ENCODE peak calls at places on chromosome 3, in seven cellular contexts. A, Z, T, R, V, Y and W are unnamed samples.

GRCh38 chr3:126959921-126960603 is 22.9 kb upstream of the PLXNA1 start:
- DNase-seq in A (no peak), Z (peak), T (no peak), R (no peak), V (peak), Y (no peak), W (peak)

GRCh38 chr3:170162630-170163029 is 18.9 kb downstream of the PHC3 start:
- DNase-seq in A (no peak), Z (no peak), T (no peak), R (no peak), V (no peak), Y (no peak), W (no peak)

GRCh38 chr3:139527287-139527686 is 12.3 kb downstream of the RBP1 start:
- DNase-seq in A (no peak), Z (no peak), T (no peak), R (no peak), V (no peak), Y (no peak), W (no peak)

GRCh38 chr3:64380539-64380938 is 155.3 kb upstream of the PRICKLE2 start:
- DNase-seq in A (no peak), Z (no peak), T (no peak), R (no peak), V (no peak), Y (no peak), W (no peak)

GRCh38 chr3:101944308-101944707 is 95.0 kb downstream of the NFKBIZ start:
- DNase-seq in A (no peak), Z (no peak), T (no peak), R (no peak), V (no peak), Y (no peak), W (no peak)

GRCh38 chr3:123765475-123766166 is 118.5 kb downstream of the MYLK start:
- DNase-seq in A (no peak), Z (no peak), T (no peak), R (no peak), V (no peak), Y (no peak), W (peak)

GRCh38 chr3:97990624-97991277 is 18.5 kb upstream of the RIOX2 start:
- DNase-seq in A (no peak), Z (no peak), T (no peak), R (no peak), V (no peak), Y (no peak), W (no peak)

GRCh38 chr3:101829066-101829830 is 20.1 kb upstream of the NFKBIZ start:
- DNase-seq in A (peak), Z (no peak), T (peak), R (peak), V (no peak), Y (no peak), W (no peak)

GRCh38 chr3:33717616-33717865 is 513 bp downstream of the CLASP2 start:
- DNase-seq in A (peak), Z (peak), T (peak), R (peak), V (peak), Y (no peak), W (no peak)

GRCh38 chr3:23806322-23807160 is 786 bp downstream of the UBE2E1 start:
- DNase-seq in A (peak), Z (peak), T (peak), R (no peak), V (peak), Y (no peak), W (no peak)

GRCh38 chr3:96213393-96213792 is 601.0 kb upstream of the EPHA6 start:
- DNase-seq in A (no peak), Z (no peak), T (no peak), R (no peak), V (no peak), Y (no peak), W (no peak)

GRCh38 chr3:172471903-172472302 is 23.6 kb upstream of the GHSR start:
- DNase-seq in A (no peak), Z (no peak), T (no peak), R (no peak), V (no peak), Y (no peak), W (no peak)

GRCh38 chr3:29796808-29797207 is 515.9 kb downstream of the RBMS3 start:
- DNase-seq in A (no peak), Z (no peak), T (no peak), R (no peak), V (no peak), Y (no peak), W (no peak)

GRCh38 chr3:39917060-39917773 is 107.8 kb downstream of the MYRIP start:
- DNase-seq in A (no peak), Z (no peak), T (no peak), R (no peak), V (no peak), Y (no peak), W (no peak)

GRCh38 chr3:46068526-46068925 is 41.2 kb upstream of the XCR1 start:
- DNase-seq in A (no peak), Z (no peak), T (no peak), R (no peak), V (no peak), Y (no peak), W (no peak)

GRCh38 chr3:18424862-18425640 is at the start of gene SATB1:
- DNase-seq in A (peak), Z (no peak), T (peak), R (peak), V (peak), Y (no peak), W (no peak)
- TF ChIP-seq EP300 in A (no peak), Z (no peak), T (no peak), R (no peak), V (no peak), Y (no peak), W (no peak)

GRCh38 chr3:111173906-111174305 is 102.3 kb downstream of the NECTIN3 start:
- DNase-seq in A (no peak), Z (no peak), T (no peak), R (no peak), V (no peak), Y (no peak), W (no peak)

GRCh38 chr3:111173328-111173900 is 101.8 kb downstream of the NECTIN3 start:
- DNase-seq in A (no peak), Z (no peak), T (no peak), R (no peak), V (no peak), Y (no peak), W (no peak)
- TF ChIP-seq EP300 in A (no peak), Z (no peak), T (no peak), R (no peak), V (no peak), Y (no peak), W (no peak)

GRCh38 chr3:52029053-52029452 is 27.3 kb downstream of the DUSP7 start:
- DNase-seq in A (no peak), Z (no peak), T (no peak), R (no peak), V (peak), Y (no peak), W (no peak)
- TF ChIP-seq EP300 in A (no peak), Z (no peak), T (no peak), R (no peak), V (peak), Y (no peak), W (no peak)

GRCh38 chr3:76177650-76178049 is 392.3 kb upstream of the ZNF717 start:
- DNase-seq in A (no peak), Z (no peak), T (no peak), R (no peak), V (no peak), Y (no peak), W (no peak)
- TF ChIP-seq EP300 in A (no peak), Z (no peak), T (no peak), R (no peak), V (no peak), Y (no peak), W (no peak)

DNA sequence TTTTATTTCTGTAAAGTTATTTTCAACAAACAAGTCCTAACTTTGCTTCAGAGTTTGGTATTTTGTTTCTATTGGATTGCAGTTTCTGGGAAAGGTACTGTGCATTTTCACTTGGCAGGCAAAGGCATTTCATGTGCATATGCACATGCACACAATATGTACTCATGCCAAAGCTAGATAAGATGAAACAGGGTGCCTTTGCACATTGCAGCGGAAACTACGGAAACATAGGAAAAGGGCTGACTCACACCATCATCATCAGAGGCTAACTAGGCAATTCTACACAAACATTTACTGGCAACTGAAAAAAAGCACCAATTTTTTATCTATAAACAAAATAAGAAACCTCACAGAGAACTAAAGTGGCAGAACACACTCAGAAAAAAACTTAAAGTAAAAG is 550.6 kb upstream of the NECTIN3 start:
- DNase-seq in A (no peak), Z (peak), T (no peak), R (no peak), V (no peak), Y (no peak), W (no peak)
- TF ChIP-seq EP300 in A (no peak), Z (no peak), T (no peak), R (no peak), V (no peak), Y (no peak), W (no peak)

DNA sequence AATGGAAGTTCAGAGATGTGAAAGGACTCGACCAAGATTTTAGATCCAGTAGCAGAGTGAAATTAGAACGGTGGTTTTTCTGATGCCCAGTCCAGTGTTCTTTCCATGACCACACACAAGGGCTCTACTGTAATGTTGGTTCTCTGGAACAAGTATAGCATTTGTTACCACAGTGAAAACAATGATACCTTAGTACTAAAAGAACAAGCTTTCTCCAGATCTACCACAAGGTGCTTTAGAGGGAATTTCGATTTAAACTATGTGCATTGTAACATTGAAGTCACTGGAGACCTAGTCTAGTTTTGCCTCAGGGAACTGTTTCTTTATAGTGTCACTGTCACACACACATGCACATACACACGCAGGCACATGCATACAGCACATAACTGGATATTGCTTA is 12.8 kb upstream of the CCNL1 start:
- DNase-seq in A (no peak), Z (no peak), T (no peak), R (no peak), V (no peak), Y (no peak), W (no peak)
- TF ChIP-seq EP300 in A (no peak), Z (no peak), T (no peak), R (no peak), V (no peak), Y (no peak), W (no peak)

DNA sequence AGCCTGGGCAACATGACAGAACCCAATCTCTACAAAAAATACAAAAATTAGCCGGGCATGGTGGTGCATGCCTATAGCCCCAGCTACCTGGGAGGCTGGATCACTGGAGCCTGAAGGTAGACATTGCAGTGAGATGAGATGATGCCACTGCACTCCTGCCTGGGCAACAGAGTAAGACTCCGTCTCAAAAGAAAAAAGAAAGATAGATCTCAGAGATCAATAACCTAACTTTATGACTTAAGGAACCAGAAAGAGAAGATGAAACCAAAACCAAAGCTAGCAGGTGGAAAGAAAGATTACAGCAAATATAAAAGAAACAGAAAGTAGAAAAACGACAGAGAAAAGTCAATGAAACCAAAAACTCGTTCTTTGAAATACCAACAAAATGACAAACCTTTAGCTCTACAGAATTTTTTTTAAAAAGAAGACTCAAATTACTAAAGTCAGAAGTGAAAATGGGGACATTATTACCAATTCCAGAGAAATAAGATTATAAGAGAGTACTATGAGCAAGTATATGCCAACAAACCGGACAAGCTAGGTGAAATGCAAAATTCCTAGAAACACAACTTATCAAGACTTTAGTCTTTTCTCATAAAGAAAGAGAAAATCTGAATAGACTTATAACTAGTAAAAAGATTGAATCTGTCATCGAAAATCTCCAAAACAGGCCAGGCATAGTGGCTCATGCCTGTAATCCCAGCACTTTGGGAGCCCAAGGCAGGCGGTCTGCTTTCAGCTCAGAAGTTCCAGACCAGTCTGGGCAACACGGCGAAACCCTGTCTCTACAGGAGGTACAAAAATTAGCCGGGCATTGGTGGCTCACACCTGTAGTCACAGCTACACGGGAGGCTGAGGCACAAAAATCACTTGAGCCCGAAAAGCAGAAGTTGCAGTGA is 35.1 kb downstream of the ACAP2 start:
- DNase-seq in A (no peak), Z (no peak), T (no peak), R (no peak), V (no peak), Y (no peak), W (no peak)
- TF ChIP-seq EP300 in A (no peak), Z (no peak), T (no peak), R (no peak), V (no peak), Y (no peak), W (no peak)

GRCh38 chr3:44883999-44884431 is 9.6 kb downstream of the TGM4 start:
- DNase-seq in A (no peak), Z (peak), T (no peak), R (no peak), V (peak), Y (no peak), W (no peak)
- TF ChIP-seq EP300 in A (no peak), Z (no peak), T (no peak), R (no peak), V (no peak), Y (no peak), W (no peak)

GRCh38 chr3:129252748-129253147 is 3.3 kb downstream of the COPG1 start:
- DNase-seq in A (no peak), Z (no peak), T (no peak), R (no peak), V (no peak), Y (no peak), W (no peak)

GRCh38 chr3:129248286-129248979 is 973 bp upstream of the COPG1 start:
- DNase-seq in A (no peak), Z (no peak), T (no peak), R (no peak), V (no peak), Y (no peak), W (no peak)

GRCh38 chr3:129245141-129245540 is 4.3 kb upstream of the COPG1 start:
- DNase-seq in A (no peak), Z (no peak), T (no peak), R (no peak), V (no peak), Y (no peak), W (no peak)

GRCh38 chr3:129246636-129247035 is 2.8 kb upstream of the COPG1 start:
- DNase-seq in A (no peak), Z (no peak), T (no peak), R (no peak), V (no peak), Y (no peak), W (no peak)

DNA sequence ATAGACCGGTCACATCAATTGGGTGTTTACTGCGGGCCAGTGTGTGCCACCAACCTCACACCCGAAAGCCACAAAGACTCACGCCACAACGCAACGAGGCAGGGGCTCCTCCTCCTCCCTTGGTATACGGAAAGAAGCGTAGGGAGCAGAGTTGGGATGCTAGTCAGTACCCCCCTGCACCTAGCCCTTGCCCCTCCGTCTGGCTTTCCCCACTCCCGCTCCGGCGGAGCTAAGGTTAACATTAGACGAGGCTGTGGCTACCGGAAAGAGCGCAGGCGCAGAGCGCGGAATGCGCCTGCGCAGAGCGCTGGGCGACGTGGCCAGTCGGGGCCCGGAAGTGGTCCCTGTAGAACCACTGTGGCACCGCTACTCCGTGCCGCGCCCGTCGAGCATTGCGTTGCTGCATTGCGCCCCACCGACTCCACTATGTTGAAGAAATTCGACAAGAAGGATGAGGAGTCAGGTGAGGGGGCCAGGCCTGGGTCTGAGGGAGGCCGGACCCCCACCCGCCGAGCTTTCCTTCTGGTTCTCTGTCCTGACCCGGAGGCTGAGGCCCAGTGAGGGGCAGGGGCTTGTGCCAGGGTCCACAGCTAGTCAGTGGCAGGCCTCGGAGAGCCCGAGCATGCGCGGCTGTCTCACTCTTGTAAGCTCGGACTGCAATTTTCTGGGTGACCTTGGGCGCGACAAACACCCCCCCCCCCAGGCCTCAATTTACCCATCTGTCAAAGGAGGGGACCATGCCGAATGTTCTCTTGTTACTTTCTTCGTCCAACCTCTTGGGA is at the start of gene COPG1:
- DNase-seq in A (peak), Z (peak), T (peak), R (peak), V (peak), Y (peak), W (peak)
- TF ChIP-seq EP300 in A (no peak), Z (no peak), T (no peak), R (no peak), V (no peak), Y (no peak), W (no peak)

DNA sequence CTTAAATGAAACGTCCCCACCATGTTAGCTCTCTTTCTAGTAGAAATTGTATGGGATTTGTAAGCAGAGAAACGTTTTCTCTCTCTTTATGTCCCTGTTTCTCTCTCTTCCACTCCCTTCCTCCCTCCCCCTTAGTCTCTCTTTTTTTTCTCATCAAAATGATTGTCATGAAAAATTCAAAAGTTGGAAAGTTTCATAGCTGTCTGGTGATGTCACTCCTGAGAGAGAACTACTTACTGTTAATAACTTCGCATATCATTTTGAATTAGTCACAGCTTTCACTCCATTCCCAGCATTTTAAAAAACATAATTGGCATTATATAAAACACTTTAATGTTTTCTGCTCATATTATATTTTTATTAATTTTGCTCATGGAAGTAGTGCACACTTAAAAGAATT is 331.1 kb downstream of the C3orf38 start:
- DNase-seq in A (no peak), Z (no peak), T (no peak), R (no peak), V (no peak), Y (no peak), W (no peak)
- TF ChIP-seq EP300 in A (no peak), Z (no peak), T (no peak), R (no peak), V (no peak), Y (no peak), W (no peak)